ENCODE peak calls at places on chromosomes 7 and 10, in four cellular contexts. Z is GM10248; K is activated CD4-positive, alpha-beta T cell treated with anti-CD3 and anti-CD28 coated beads, Interleukin-2, amount 10 ng/mL, durations not matched to agents 7 days and 5 days; N is HCEC 1CT. J is an unnamed sample.

GRCh38 chr7:4849390-4849789 is 12.4 kb downstream of the PAPOLB start:
- DNase-seq in Z (no peak), N (peak), K (peak), J (no peak)

GRCh38 chr10:96358851-96359540 is at the start of gene OPALIN:
- DNase-seq in K (no peak), Z (no peak), N (no peak), J (no peak)

GRCh38 chr7:116706668-116707126 is 34.7 kb downstream of the MET start:
- DNase-seq in N (peak), Z (no peak), K (no peak), J (no peak)

GRCh38 chr7:103593691-103594090 is 147.7 kb upstream of the SLC26A5 start:
- DNase-seq in K (no peak), N (no peak), Z (no peak), J (no peak)

GRCh38 chr10:63703113-63703670 is 182.0 kb downstream of the REEP3 start:
- DNase-seq in N (peak), K (no peak), Z (no peak), J (no peak)

GRCh38 chr10:109239371-109239770 is 683.9 kb downstream of the XPNPEP1 start:
- DNase-seq in K (no peak), Z (no peak), N (no peak), J (no peak)

GRCh38 chr7:81256991-81257390 is 338.1 kb upstream of the SEMA3C start:
- DNase-seq in Z (no peak), N (peak), K (no peak), J (peak)

GRCh38 chr10:130045801-130046321 is 64.8 kb downstream of the C10orf143 start:
- DNase-seq in K (no peak), N (no peak), Z (no peak), J (no peak)

GRCh38 chr10:14758994-14759664 is 15.6 kb downstream of the FAM107B start:
- DNase-seq in K (peak), Z (no peak), N (no peak), J (no peak)

GRCh38 chr10:57874810-57875209 is 392.9 kb downstream of the IPMK start:
- DNase-seq in N (no peak), Z (no peak), K (no peak), J (no peak)

GRCh38 chr10:103678104-103678526 is 177.3 kb downstream of the SH3PXD2A start:
- DNase-seq in Z (peak), K (peak), N (peak), J (no peak)

GRCh38 chr7:98224701-98225181 is 13.5 kb downstream of the BHLHA15 start:
- DNase-seq in K (no peak), Z (no peak), N (no peak), J (no peak)

GRCh38 chr7:151936207-151936606 is 20.0 kb upstream of the GALNTL5 start:
- DNase-seq in K (peak), N (no peak), Z (peak), J (no peak)

GRCh38 chr7:156650042-156650441 is 9.5 kb downstream of the RNF32 start:
- DNase-seq in K (peak), Z (no peak), N (peak), J (no peak)

GRCh38 chr7:94374231-94374630 is 20.5 kb upstream of the COL1A2 start:
- DNase-seq in N (peak), K (no peak), Z (no peak), J (peak)

GRCh38 chr10:11104772-11105675 is 87.4 kb downstream of the CELF2 start:
- DNase-seq in K (no peak), N (no peak), Z (no peak), J (no peak)

GRCh38 chr7:132435016-132435990 is 141.0 kb downstream of the PLXNA4 start:
- DNase-seq in N (no peak), K (no peak), Z (no peak), J (peak)